ENCODE peak calls at places on chromosomes 12 and 14, in eight cellular contexts. I is RCC 7860; W is T-cell; T is activated T-cell treated with anti-CD3 and anti-CD28 coated beads, Interleukin-2, amount 50 U/mL, for 4 hours; U is A549; R is central memory CD8-positive, alpha-beta T cell; P is stimulated activated CD8-positive, alpha-beta memory T cell treated with anti-CD3 and anti-CD28 coated beads, Interleukin-15, amount 100 ng/mL, for 1 hour; Z is activated CD4-positive, alpha-beta T cell treated with anti-CD3 and anti-CD28 coated beads, Interleukin-2, amount 50 U/mL, for 48 hours. G is an unnamed sample.

GRCh38 chr14:35534884-35535793 is 1.2 kb downstream of the INSM2 start:
- DNase-seq in T (peak; percentile 42), I (no peak), W (peak; percentile 46), R (peak; percentile 46), Z (peak; percentile 68), U (peak; percentile 33), P (no peak), G (peak; percentile 62)

GRCh38 chr12:27822076-27822712 is 42.2 kb upstream of the MANSC4 start:
- DNase-seq in I (peak; percentile 69), T (peak; percentile 55), R (peak; percentile 16), U (no peak), P (peak; percentile 18), Z (peak; percentile 63), W (peak; percentile 20), G (no peak)

GRCh38 chr14:104724981-104725771 is 1.1 kb downstream of the ADSS1 start:
- DNase-seq in U (peak; percentile 59), R (no peak), W (no peak), Z (no peak), T (no peak), I (no peak), P (no peak), G (peak; percentile 69)

GRCh38 chr14:72516936-72517408 is 376.9 kb downstream of the DPF3 start:
- DNase-seq in W (peak; percentile 60), T (peak; percentile 65), I (peak; percentile 15), R (peak; percentile 62), U (no peak), P (peak; percentile 52), Z (peak; percentile 70), G (peak; percentile 34)

GRCh38 chr14:51014086-51014485 is 69.8 kb upstream of the PYGL start:
- DNase-seq in Z (no peak), T (no peak), P (no peak), U (no peak), R (no peak), W (no peak), I (peak; percentile 61), G (no peak)

GRCh38 chr12:19895609-19896008 is 456.3 kb downstream of the AEBP2 start:
- DNase-seq in I (no peak), Z (no peak), P (no peak), U (no peak), W (no peak), R (no peak), T (no peak), G (no peak)

GRCh38 chr14:53011053-53011462 is 60.2 kb upstream of the FERMT2 start:
- DNase-seq in R (no peak), U (peak; percentile 61), T (no peak), W (no peak), P (no peak), I (peak; percentile 60), Z (no peak), G (peak; percentile 35)

GRCh38 chr12:77120695-77121094 is 55.3 kb upstream of the E2F7 start:
- DNase-seq in W (no peak), I (peak; percentile 56), Z (no peak), P (no peak), R (no peak), T (no peak), U (no peak), G (no peak)

GRCh38 chr12:65004270-65004669 is 116.8 kb downstream of the WIF1 start:
- DNase-seq in P (no peak), R (no peak), U (no peak), Z (no peak), T (no peak), I (no peak), W (no peak), G (no peak)

GRCh38 chr14:35414365-35414764 is 9.8 kb upstream of the NFKBIA start:
- DNase-seq in Z (no peak), P (no peak), W (no peak), I (peak; percentile 49), R (no peak), U (no peak), T (no peak), G (no peak)

GRCh38 chr14:55314449-55314848 is 43.2 kb downstream of the FBXO34 start:
- DNase-seq in T (no peak), U (no peak), Z (no peak), W (no peak), I (no peak), P (no peak), R (no peak), G (no peak)